ENCODE peak calls at places on chromosomes 2 and 18, in six cellular contexts. One of them, this sample, is unnamed.

GRCh38 chr18:13452448-13452811 is 233.9 kb downstream of the LDLRAD4 start:
- DNase-seq in heart right ventricle: peak; percentile 38
- DNase-seq in IMR-90: peak; percentile 14
- DNase-seq in tibial nerve: no peak
- DNase-seq in mammary epithelial cell: no peak
- DNase-seq in AG04450: no peak
- DNase-seq in this sample: peak; percentile 28

GRCh38 chr2:183164111-183165015 is 40.1 kb downstream of the NUP35 start:
- DNase-seq in heart right ventricle: no peak
- DNase-seq in IMR-90: no peak
- DNase-seq in tibial nerve: no peak
- DNase-seq in mammary epithelial cell: no peak
- DNase-seq in AG04450: no peak
- DNase-seq in this sample: no peak

GRCh38 chr2:36376992-36377738 is 21.6 kb downstream of the CRIM1 start:
- DNase-seq in heart right ventricle: no peak
- DNase-seq in IMR-90: no peak
- DNase-seq in tibial nerve: no peak
- DNase-seq in mammary epithelial cell: peak; percentile 91
- DNase-seq in AG04450: no peak
- DNase-seq in this sample: no peak

GRCh38 chr2:160510617-160511016 is 17.0 kb upstream of the RBMS1 start:
- DNase-seq in heart right ventricle: no peak
- DNase-seq in IMR-90: no peak
- DNase-seq in tibial nerve: no peak
- DNase-seq in mammary epithelial cell: no peak
- DNase-seq in AG04450: no peak
- DNase-seq in this sample: peak; percentile 57

GRCh38 chr2:110748489-110748867 is 16.1 kb downstream of the ACOXL start:
- DNase-seq in heart right ventricle: no peak
- DNase-seq in IMR-90: peak; percentile 11
- DNase-seq in tibial nerve: no peak
- DNase-seq in mammary epithelial cell: peak; percentile 73
- DNase-seq in AG04450: no peak
- DNase-seq in this sample: no peak

GRCh38 chr2:190179754-190180312 is 117.3 kb upstream of the MSTN start:
- DNase-seq in heart right ventricle: no peak
- DNase-seq in IMR-90: no peak
- DNase-seq in tibial nerve: no peak
- DNase-seq in mammary epithelial cell: no peak
- DNase-seq in AG04450: no peak
- DNase-seq in this sample: no peak

GRCh38 chr18:32337347-32337746 is 133.3 kb downstream of the GAREM1 start:
- DNase-seq in heart right ventricle: no peak
- DNase-seq in IMR-90: no peak
- DNase-seq in tibial nerve: no peak
- DNase-seq in mammary epithelial cell: no peak
- DNase-seq in AG04450: no peak
- DNase-seq in this sample: no peak

GRCh38 chr18:79200546-79201268 is 131.5 kb downstream of the ATP9B start:
- DNase-seq in heart right ventricle: peak; percentile 38
- DNase-seq in IMR-90: peak; percentile 25
- DNase-seq in tibial nerve: peak; percentile 39
- DNase-seq in mammary epithelial cell: peak; percentile 18
- DNase-seq in AG04450: no peak
- DNase-seq in this sample: peak; percentile 9

GRCh38 chr2:20164061-20164733 is 60.7 kb downstream of the SDC1 start:
- DNase-seq in heart right ventricle: no peak
- DNase-seq in IMR-90: no peak
- DNase-seq in tibial nerve: no peak
- DNase-seq in mammary epithelial cell: no peak
- DNase-seq in AG04450: no peak
- DNase-seq in this sample: no peak

GRCh38 chr2:19682493-19682892 is 219.3 kb downstream of the TTC32 start:
- DNase-seq in heart right ventricle: no peak
- DNase-seq in IMR-90: peak; percentile 31
- DNase-seq in tibial nerve: no peak
- DNase-seq in mammary epithelial cell: peak; percentile 60
- DNase-seq in AG04450: no peak
- DNase-seq in this sample: peak; percentile 63

GRCh38 chr2:21836766-21837543 is 713.2 kb downstream of the TDRD15 start:
- DNase-seq in heart right ventricle: no peak
- DNase-seq in IMR-90: peak; percentile 95
- DNase-seq in tibial nerve: no peak
- DNase-seq in mammary epithelial cell: no peak
- DNase-seq in AG04450: peak; percentile 66
- DNase-seq in this sample: peak; percentile 77

GRCh38 chr2:9138507-9139085 is 68.0 kb upstream of the ASAP2 start:
- DNase-seq in heart right ventricle: no peak
- DNase-seq in IMR-90: no peak
- DNase-seq in tibial nerve: no peak
- DNase-seq in mammary epithelial cell: no peak
- DNase-seq in AG04450: no peak
- DNase-seq in this sample: no peak

GRCh38 chr2:208501217-208501616 is 94.6 kb downstream of the PTH2R start:
- DNase-seq in heart right ventricle: no peak
- DNase-seq in IMR-90: no peak
- DNase-seq in tibial nerve: no peak
- DNase-seq in mammary epithelial cell: no peak
- DNase-seq in AG04450: no peak
- DNase-seq in this sample: peak; percentile 1

GRCh38 chr2:219369447-219369861 is 18.3 kb downstream of the DNPEP start:
- DNase-seq in heart right ventricle: peak; percentile 50
- DNase-seq in IMR-90: peak; percentile 69
- DNase-seq in tibial nerve: peak; percentile 68
- DNase-seq in mammary epithelial cell: peak; percentile 28
- DNase-seq in AG04450: no peak
- DNase-seq in this sample: peak; percentile 75

GRCh38 chr18:59957957-59958356 is 58.2 kb downstream of the PMAIP1 start:
- DNase-seq in heart right ventricle: peak; percentile 55
- DNase-seq in IMR-90: peak; percentile 83
- DNase-seq in tibial nerve: peak; percentile 8
- DNase-seq in mammary epithelial cell: peak; percentile 39
- DNase-seq in AG04450: peak; percentile 41
- DNase-seq in this sample: peak; percentile 68

GRCh38 chr2:138093455-138093854 is 129.2 kb downstream of the HNMT start:
- DNase-seq in heart right ventricle: no peak
- DNase-seq in IMR-90: no peak
- DNase-seq in tibial nerve: no peak
- DNase-seq in mammary epithelial cell: no peak
- DNase-seq in AG04450: no peak
- DNase-seq in this sample: no peak

GRCh38 chr2:138087761-138088602 is 123.7 kb downstream of the HNMT start:
- DNase-seq in heart right ventricle: no peak
- DNase-seq in IMR-90: no peak
- DNase-seq in tibial nerve: no peak
- DNase-seq in mammary epithelial cell: no peak
- DNase-seq in AG04450: no peak
- DNase-seq in this sample: no peak

GRCh38 chr2:138094031-138094430 is 129.8 kb downstream of the HNMT start:
- DNase-seq in heart right ventricle: no peak
- DNase-seq in IMR-90: no peak
- DNase-seq in tibial nerve: no peak
- DNase-seq in mammary epithelial cell: no peak
- DNase-seq in AG04450: no peak
- DNase-seq in this sample: no peak

GRCh38 chr2:138086556-138086955 is 122.3 kb downstream of the HNMT start:
- DNase-seq in heart right ventricle: no peak
- DNase-seq in IMR-90: peak; percentile 51
- DNase-seq in tibial nerve: no peak
- DNase-seq in mammary epithelial cell: no peak
- DNase-seq in AG04450: no peak
- DNase-seq in this sample: peak; percentile 23

DNA sequence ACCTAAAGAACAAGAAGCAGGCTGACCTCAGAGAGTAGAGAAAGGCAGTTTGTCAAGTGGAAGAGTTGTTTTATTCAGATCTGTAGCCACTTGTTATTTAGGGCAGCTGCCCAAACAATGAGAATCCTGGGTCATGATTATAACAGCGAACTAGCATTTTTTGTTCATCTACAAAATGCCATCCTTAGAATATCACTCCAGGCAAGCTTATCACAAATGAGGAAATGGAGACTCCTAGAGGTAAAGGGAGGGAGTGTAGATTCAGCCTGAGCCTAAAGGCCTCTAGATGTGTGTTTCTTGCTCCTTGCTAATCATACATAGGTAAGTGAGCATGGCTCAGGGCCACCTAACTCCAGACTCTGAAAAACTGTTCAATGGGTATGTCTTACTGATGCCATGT is 126.1 kb downstream of the HNMT start:
- DNase-seq in heart right ventricle: no peak
- DNase-seq in IMR-90: peak; percentile 58
- DNase-seq in tibial nerve: peak; percentile 16
- DNase-seq in mammary epithelial cell: peak; percentile 56
- DNase-seq in AG04450: no peak
- DNase-seq in this sample: peak; percentile 65
- TF ChIP-seq CTCF in heart right ventricle: peak; percentile 65
- TF ChIP-seq CTCF in IMR-90: peak; percentile 91
- TF ChIP-seq CTCF in tibial nerve: peak; percentile 50
- TF ChIP-seq CTCF in mammary epithelial cell: peak; percentile 89
- TF ChIP-seq CTCF in AG04450: peak; percentile 90
- TF ChIP-seq CTCF in this sample: peak; percentile 92

GRCh38 chr2:127695491-127696472 is 5.5 kb upstream of the SFT2D3 start:
- DNase-seq in heart right ventricle: peak; percentile 80
- DNase-seq in IMR-90: peak; percentile 40
- DNase-seq in tibial nerve: peak; percentile 53
- DNase-seq in mammary epithelial cell: peak; percentile 30
- DNase-seq in AG04450: no peak
- DNase-seq in this sample: peak; percentile 38
- H3K4me3 ChIP-seq in heart right ventricle: peak overlapping the region; percentile 37
- H3K4me3 ChIP-seq in IMR-90: peak overlapping the region; percentile 33
- H3K4me3 ChIP-seq in tibial nerve: peak overlapping the region; percentile 26
- H3K4me3 ChIP-seq in mammary epithelial cell: no peak overlapping the region
- H3K4me3 ChIP-seq in AG04450: peak overlapping the region; percentile 42
- H3K4me3 ChIP-seq in this sample: no peak overlapping the region

GRCh38 chr2:100317634-100318033 is 4.7 kb downstream of the LONRF2 start:
- DNase-seq in heart right ventricle: no peak
- DNase-seq in IMR-90: no peak
- DNase-seq in tibial nerve: no peak
- DNase-seq in mammary epithelial cell: no peak
- DNase-seq in AG04450: no peak
- DNase-seq in this sample: no peak

GRCh38 chr2:100321881-100322820 is at the start of gene LONRF2:
- DNase-seq in heart right ventricle: peak; percentile 16
- DNase-seq in IMR-90: no peak
- DNase-seq in tibial nerve: no peak
- DNase-seq in mammary epithelial cell: no peak
- DNase-seq in AG04450: no peak
- DNase-seq in this sample: no peak

GRCh38 chr2:100320547-100321180 is 1.6 kb downstream of the LONRF2 start:
- DNase-seq in heart right ventricle: peak; percentile 11
- DNase-seq in IMR-90: no peak
- DNase-seq in tibial nerve: no peak
- DNase-seq in mammary epithelial cell: no peak
- DNase-seq in AG04450: no peak
- DNase-seq in this sample: peak; percentile 26

DNA sequence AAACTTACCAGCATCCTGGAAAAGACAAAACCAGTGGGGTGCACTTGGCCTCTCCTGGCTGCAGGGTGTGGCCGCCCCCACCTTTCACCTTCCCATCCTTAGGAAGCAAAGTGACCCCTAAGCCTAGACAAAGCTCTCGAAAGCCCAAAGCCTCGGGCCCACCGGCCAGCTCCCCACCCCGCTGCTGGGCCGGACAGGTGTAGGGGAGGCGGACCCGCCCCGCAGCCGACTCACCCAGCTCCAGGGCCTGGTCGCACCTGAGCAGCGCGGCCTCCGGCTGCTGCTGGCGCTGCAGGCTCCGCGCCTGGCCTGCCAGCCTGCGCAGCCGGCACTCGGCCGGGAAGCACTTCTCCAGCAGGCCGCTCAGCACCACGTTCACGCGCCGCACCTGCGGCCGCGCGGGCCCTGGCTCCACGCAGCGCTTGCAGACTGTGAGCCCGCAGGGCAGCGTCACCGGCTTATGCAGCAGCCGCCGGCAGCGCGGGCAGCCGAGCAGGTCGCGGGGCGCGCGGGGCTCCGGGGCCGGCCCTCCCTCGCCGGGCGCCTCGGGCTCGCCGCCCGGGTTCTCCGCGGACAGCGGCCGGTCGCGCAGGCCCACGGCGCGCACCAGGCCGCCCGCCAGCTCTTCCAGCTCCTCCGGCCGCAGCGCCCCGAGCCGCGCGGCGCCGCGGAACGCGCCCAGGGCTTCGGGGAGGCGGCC is 970 bp downstream of the LONRF2 start:
- DNase-seq in heart right ventricle: peak; percentile 5
- DNase-seq in IMR-90: peak; percentile 21
- DNase-seq in tibial nerve: no peak
- DNase-seq in mammary epithelial cell: peak; percentile 19
- DNase-seq in AG04450: no peak
- DNase-seq in this sample: peak; percentile 6
- TF ChIP-seq CTCF in heart right ventricle: peak; percentile 41
- TF ChIP-seq CTCF in IMR-90: no peak
- TF ChIP-seq CTCF in tibial nerve: no peak
- TF ChIP-seq CTCF in mammary epithelial cell: no peak
- TF ChIP-seq CTCF in AG04450: peak; percentile 21
- TF ChIP-seq CTCF in this sample: no peak

GRCh38 chr2:3703236-3703682 is at the start of gene DCDC2C:
- DNase-seq in heart right ventricle: no peak
- DNase-seq in IMR-90: no peak
- DNase-seq in tibial nerve: no peak
- DNase-seq in mammary epithelial cell: no peak
- DNase-seq in AG04450: no peak
- DNase-seq in this sample: no peak

GRCh38 chr2:3705808-3706207 is 2.4 kb downstream of the DCDC2C start:
- DNase-seq in heart right ventricle: no peak
- DNase-seq in IMR-90: peak; percentile 24
- DNase-seq in tibial nerve: no peak
- DNase-seq in mammary epithelial cell: no peak
- DNase-seq in AG04450: no peak
- DNase-seq in this sample: no peak

GRCh38 chr2:3704647-3705046 is 1.3 kb downstream of the DCDC2C start:
- DNase-seq in heart right ventricle: no peak
- DNase-seq in IMR-90: no peak
- DNase-seq in tibial nerve: no peak
- DNase-seq in mammary epithelial cell: no peak
- DNase-seq in AG04450: no peak
- DNase-seq in this sample: no peak

GRCh38 chr2:3706892-3707291 is 3.5 kb downstream of the DCDC2C start:
- DNase-seq in heart right ventricle: no peak
- DNase-seq in IMR-90: no peak
- DNase-seq in tibial nerve: peak; percentile 72
- DNase-seq in mammary epithelial cell: no peak
- DNase-seq in AG04450: no peak
- DNase-seq in this sample: no peak

DNA sequence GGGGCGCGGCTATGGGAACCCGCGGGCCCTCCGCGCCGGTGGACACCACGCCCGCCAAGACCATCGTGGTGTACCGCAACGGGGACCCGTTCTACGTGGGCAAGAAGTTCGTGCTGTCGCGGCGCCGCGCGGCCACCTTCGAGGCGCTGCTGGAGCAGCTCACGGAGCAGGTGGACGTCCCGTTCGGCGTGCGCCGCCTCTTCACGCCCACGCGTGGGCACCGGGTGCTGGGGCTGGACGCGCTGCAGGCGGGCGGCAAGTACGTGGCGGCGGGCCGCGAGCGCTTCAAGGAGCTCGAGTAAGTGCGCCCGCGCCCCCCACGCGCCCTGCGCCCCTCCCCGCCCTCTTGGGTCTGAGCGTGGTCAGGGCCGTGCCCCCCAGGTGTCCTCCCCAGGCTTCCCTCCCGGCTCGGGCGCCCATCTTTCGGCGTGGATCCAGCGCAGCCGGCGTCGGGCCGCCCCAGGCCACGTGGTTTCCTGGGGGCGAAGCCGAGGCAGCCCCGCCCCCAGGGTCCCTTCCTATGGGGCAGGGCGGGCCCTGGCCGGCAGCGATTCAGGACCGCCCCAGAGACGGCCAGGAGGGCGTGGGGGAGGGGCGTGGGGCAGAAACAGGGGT is 473 bp downstream of the DCDC2C start:
- DNase-seq in heart right ventricle: no peak
- DNase-seq in IMR-90: no peak
- DNase-seq in tibial nerve: no peak
- DNase-seq in mammary epithelial cell: no peak
- DNase-seq in AG04450: no peak
- DNase-seq in this sample: no peak
- H3K4me3 ChIP-seq in heart right ventricle: no peak overlapping the region
- H3K4me3 ChIP-seq in IMR-90: no peak overlapping the region
- H3K4me3 ChIP-seq in tibial nerve: peak overlapping the region; percentile 28
- H3K4me3 ChIP-seq in mammary epithelial cell: no peak overlapping the region
- H3K4me3 ChIP-seq in AG04450: no peak overlapping the region
- H3K4me3 ChIP-seq in this sample: no peak overlapping the region